ENCODE peak calls at places on chromosome 4, in seven cellular contexts. Z is progenitor cell of endocrine pancreas, J is breast epithelium, D is hepatocyte, U is glutamatergic neuron, G is AG10803, R is H9. T is an unnamed sample.

GRCh38 chr4:140793291-140793690 is 37.1 kb upstream of the TBC1D9 start:
- DNase-seq in Z (no peak), J (no peak), D (no peak), U (no peak), G (no peak), R (no peak), T (no peak)

GRCh38 chr4:6031831-6032230 is 13.6 kb upstream of the C4orf50 start:
- DNase-seq in Z (no peak), J (no peak), D (no peak), U (no peak), G (no peak), R (no peak), T (no peak)

GRCh38 chr4:186765673-186766546 is 42.3 kb upstream of the FAT1 start:
- DNase-seq in Z (no peak), J (no peak), D (peak; percentile 63), U (no peak), G (no peak), R (no peak), T (no peak)

GRCh38 chr4:20646287-20646686 is 54.0 kb upstream of the PACRGL start:
- DNase-seq in Z (no peak), J (no peak), D (no peak), U (no peak), G (peak; percentile 8), R (no peak), T (no peak)

GRCh38 chr4:8427761-8428287 is 12.7 kb downstream of the ACOX3 start:
- DNase-seq in Z (no peak), J (peak; percentile 67), D (peak; percentile 40), U (no peak), G (peak; percentile 66), R (no peak), T (no peak)

GRCh38 chr4:56305390-56305789 is 81.9 kb downstream of the AASDH start:
- DNase-seq in Z (no peak), J (no peak), D (no peak), U (no peak), G (no peak), R (no peak), T (no peak)

GRCh38 chr4:169179609-169180526 is 90.9 kb downstream of the SH3RF1 start:
- DNase-seq in Z (no peak), J (no peak), D (peak; percentile 17), U (no peak), G (peak; percentile 44), R (no peak), T (no peak)

GRCh38 chr4:134470544-134470943 is 269.0 kb upstream of the PABPC4L start:
- DNase-seq in Z (no peak), J (no peak), D (peak; percentile 25), U (peak; percentile 18), G (no peak), R (peak; percentile 46), T (peak; percentile 15)

GRCh38 chr4:56217383-56217890 is 169.9 kb downstream of the AASDH start:
- DNase-seq in Z (no peak), J (no peak), D (peak; percentile 25), U (no peak), G (no peak), R (no peak), T (no peak)

DNA sequence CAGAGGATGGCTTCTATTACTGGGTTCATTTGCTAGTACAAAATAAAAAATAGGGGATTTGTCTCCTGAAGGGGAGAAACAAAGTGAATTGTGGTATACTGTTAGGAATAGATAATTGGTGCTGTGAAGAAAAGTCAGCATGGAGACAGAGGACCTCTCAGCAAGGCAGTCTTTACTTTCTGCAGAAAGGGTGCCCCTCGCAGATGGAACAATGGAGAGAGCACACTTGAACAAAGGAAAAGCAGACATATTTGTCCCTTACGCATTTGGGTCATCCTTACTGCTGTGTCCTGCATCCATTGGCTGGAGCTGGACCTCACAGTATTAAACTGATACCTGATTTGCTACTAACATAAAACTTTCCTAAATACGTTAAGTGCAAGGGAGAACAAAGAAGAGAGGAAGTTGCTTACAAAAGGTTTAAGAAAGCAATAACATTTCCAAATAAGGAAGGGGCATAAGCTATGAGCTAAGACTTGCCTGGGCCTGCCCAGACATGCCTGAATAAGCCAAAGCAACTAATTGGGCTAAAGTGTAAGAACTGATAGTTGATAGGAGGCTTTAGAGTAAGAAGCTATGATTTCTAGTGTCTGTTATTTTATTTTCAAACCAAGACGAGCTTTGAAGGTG is 83.8 kb downstream of the CCKAR start:
- DNase-seq in Z (no peak), J (no peak), D (no peak), U (no peak), G (peak; percentile 22), R (peak; percentile 67), T (no peak)
- TF ChIP-seq CTCF in Z (no peak), J (no peak), D (no peak), U (no peak), G (no peak), R (no peak), T (no peak)

GRCh38 chr4:84578540-84579409 is 4.2 kb upstream of the CDS1 start:
- DNase-seq in Z (no peak), J (no peak), D (peak; percentile 62), U (no peak), G (peak; percentile 39), R (no peak), T (no peak)
- TF ChIP-seq CTCF in Z (peak; percentile 56), J (peak; percentile 15), D (peak; percentile 59), U (peak; percentile 25), G (peak; percentile 76), R (peak; percentile 76), T (peak; percentile 62)

GRCh38 chr4:36420111-36420679 is 138.8 kb downstream of the DTHD1 start:
- DNase-seq in Z (no peak), J (no peak), D (no peak), U (peak; percentile 23), G (no peak), R (peak; percentile 54), T (no peak)

GRCh38 chr4:36411338-36411737 is 129.9 kb downstream of the DTHD1 start:
- DNase-seq in Z (no peak), J (no peak), D (no peak), U (no peak), G (no peak), R (no peak), T (no peak)

GRCh38 chr4:36414248-36414647 is 132.8 kb downstream of the DTHD1 start:
- DNase-seq in Z (no peak), J (no peak), D (peak; percentile 17), U (no peak), G (no peak), R (no peak), T (no peak)
- TF ChIP-seq CTCF in Z (peak; percentile 56), J (peak; percentile 23), D (peak; percentile 61), U (peak; percentile 30), G (no peak), R (peak; percentile 60), T (peak; percentile 62)

GRCh38 chr4:23366207-23366906 is 523.5 kb downstream of the PPARGC1A start:
- DNase-seq in Z (no peak), J (no peak), D (no peak), U (no peak), G (no peak), R (no peak), T (no peak)

GRCh38 chr4:23365086-23365485 is 524.8 kb downstream of the PPARGC1A start:
- DNase-seq in Z (no peak), J (no peak), D (no peak), U (no peak), G (no peak), R (no peak), T (no peak)

GRCh38 chr4:23364167-23364566 is 525.7 kb downstream of the PPARGC1A start:
- DNase-seq in Z (no peak), J (no peak), D (no peak), U (no peak), G (no peak), R (no peak), T (no peak)

GRCh38 chr4:23369331-23369730 is 520.5 kb downstream of the PPARGC1A start:
- DNase-seq in Z (no peak), J (no peak), D (no peak), U (no peak), G (no peak), R (peak; percentile 46), T (no peak)

DNA sequence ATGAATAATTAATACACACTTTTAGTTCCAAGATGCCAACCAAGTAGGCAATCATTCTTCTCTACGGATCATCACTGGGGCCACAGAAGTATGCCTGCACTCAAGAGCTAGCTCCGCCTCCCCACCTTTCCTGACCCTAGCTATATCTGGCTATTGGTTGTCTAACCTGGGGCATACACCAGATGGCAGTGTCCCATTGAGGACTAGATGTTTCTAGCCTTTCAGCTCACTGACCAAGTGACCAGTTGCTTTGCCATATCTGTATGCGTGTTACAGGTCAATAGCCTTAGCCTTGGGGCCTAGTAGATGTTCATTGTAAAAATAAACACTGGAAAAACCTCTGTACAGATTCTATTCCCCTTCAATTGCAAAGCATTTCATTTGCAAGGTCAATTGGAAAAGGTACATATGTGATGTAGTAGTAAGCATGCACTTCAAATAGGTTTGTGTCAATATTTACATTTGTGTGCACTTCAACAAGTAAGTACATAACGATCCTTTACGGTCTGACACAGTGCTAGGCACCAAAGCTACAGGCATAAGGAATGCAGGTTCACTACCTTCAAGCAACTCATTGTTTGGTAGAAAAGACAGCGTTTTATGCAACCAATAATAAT is 521.7 kb downstream of the PPARGC1A start:
- DNase-seq in Z (no peak), J (no peak), D (peak; percentile 55), U (peak; percentile 69), G (no peak), R (peak; percentile 75), T (no peak)
- TF ChIP-seq CTCF in Z (peak; percentile 52), J (no peak), D (peak; percentile 43), U (peak; percentile 63), G (peak; percentile 13), R (peak; percentile 78), T (peak; percentile 54)

T was measured in neural crest cell.